ENCODE peak calls at places on chromosomes 2 and 18, in seven cellular contexts. U, E, Y, V, H, B and T are unnamed samples.

GRCh38 chr18:25672490-25672889 is 320.5 kb upstream of the ZNF521 start:
- DNase-seq in H (no peak), V (no peak), U (no peak), Y (no peak), E (no peak), B (no peak), T (no peak)

GRCh38 chr2:160566717-160567116 is 73.1 kb upstream of the RBMS1 start:
- DNase-seq in E (no peak), B (peak), Y (no peak), V (no peak), U (no peak), H (no peak), T (no peak)

GRCh38 chr2:106982350-106982749 is 96.4 kb upstream of the ST6GAL2 start:
- DNase-seq in V (no peak), B (peak), U (no peak), E (no peak), Y (no peak), H (no peak), T (no peak)

GRCh38 chr2:102753563-102754159 is 8.2 kb upstream of the TMEM182 start:
- DNase-seq in B (peak), Y (no peak), H (peak), U (no peak), E (no peak), V (no peak), T (peak)

GRCh38 chr18:60892441-60892840 is 440.8 kb upstream of the CDH20 start:
- DNase-seq in U (no peak), Y (no peak), E (no peak), V (no peak), B (peak), H (no peak), T (no peak)

GRCh38 chr2:108363900-108364225 is 13.9 kb upstream of the SULT1C4 start:
- DNase-seq in V (no peak), B (peak), U (no peak), Y (no peak), H (no peak), E (no peak), T (no peak)

GRCh38 chr18:57737661-57738060 is 65.5 kb downstream of the ATP8B1 start:
- DNase-seq in B (peak), E (peak), Y (no peak), V (peak), U (peak), H (no peak), T (peak)

GRCh38 chr18:56200381-56200831 is 438.0 kb downstream of the TXNL1 start:
- DNase-seq in B (peak), Y (no peak), E (no peak), U (no peak), H (no peak), V (no peak), T (no peak)

GRCh38 chr18:6004683-6005082 is 109.4 kb upstream of the TMEM200C start:
- DNase-seq in H (no peak), Y (no peak), U (no peak), E (no peak), B (no peak), V (no peak), T (no peak)

GRCh38 chr2:64525323-64525625 is 1.1 kb downstream of the AFTPH start:
- DNase-seq in Y (peak), B (peak), E (no peak), U (no peak), V (no peak), H (no peak), T (no peak)

GRCh38 chr2:10382313-10383061 is 65.6 kb downstream of the ODC1 start:
- DNase-seq in B (no peak), Y (peak), U (no peak), H (no peak), V (no peak), E (no peak), T (no peak)

GRCh38 chr18:23994361-23994902 is 20.1 kb upstream of the TTC39C start:
- DNase-seq in V (peak), H (peak), U (peak), Y (peak), B (peak), E (no peak), T (peak)

GRCh38 chr2:241802806-241803318 is 6.1 kb upstream of the NEU4 start:
- DNase-seq in Y (no peak), V (peak), U (peak), B (no peak), H (no peak), E (no peak), T (no peak)

GRCh38 chr2:130830538-130830937 is 6.2 kb upstream of the ARHGEF4 start:
- DNase-seq in U (no peak), Y (no peak), V (peak), E (no peak), H (no peak), B (no peak), T (no peak)

GRCh38 chr2:43424262-43425207 is 171.3 kb downstream of the THADA start:
- DNase-seq in U (no peak), E (no peak), B (no peak), V (no peak), Y (no peak), H (no peak), T (no peak)

GRCh38 chr2:215680605-215681598 is 245.0 kb upstream of the FN1 start:
- DNase-seq in E (no peak), Y (peak), U (no peak), H (no peak), B (peak), V (no peak), T (no peak)

GRCh38 chr2:86031606-86032005 is 74.1 kb downstream of the POLR1A start:
- DNase-seq in H (no peak), V (no peak), Y (no peak), E (no peak), B (no peak), U (no peak), T (no peak)

GRCh38 chr2:207256026-207256425 is 90.3 kb upstream of the KLF7 start:
- DNase-seq in B (no peak), U (no peak), H (no peak), V (no peak), E (no peak), Y (no peak), T (no peak)

GRCh38 chr2:111227716-111228141 is 107.0 kb downstream of the BCL2L11 start:
- DNase-seq in Y (no peak), V (no peak), U (no peak), H (no peak), E (no peak), B (peak), T (no peak)

GRCh38 chr2:121346886-121347285 is 61.9 kb upstream of the TFCP2L1 start:
- DNase-seq in B (no peak), V (no peak), Y (no peak), E (no peak), H (no peak), U (no peak), T (peak)

GRCh38 chr2:185316383-185316782 is 422.2 kb upstream of the FSIP2 start:
- DNase-seq in E (no peak), V (no peak), B (no peak), U (no peak), H (no peak), Y (no peak), T (no peak)

GRCh38 chr2:4518596-4518995 is 815.2 kb downstream of the DCDC2C start:
- DNase-seq in H (no peak), U (no peak), Y (no peak), E (no peak), B (no peak), V (no peak), T (no peak)

GRCh38 chr2:222952204-222952603 is 91.4 kb downstream of the ACSL3 start:
- DNase-seq in H (no peak), E (no peak), U (no peak), Y (no peak), B (no peak), V (no peak), T (no peak)

GRCh38 chr18:57561728-57562423 is 24.6 kb downstream of the FECH start:
- DNase-seq in E (no peak), U (no peak), Y (no peak), H (peak), V (no peak), B (peak), T (no peak)

GRCh38 chr18:7870855-7871254 is 303.7 kb downstream of the PTPRM start:
- DNase-seq in B (peak), E (no peak), H (no peak), Y (no peak), U (no peak), V (no peak), T (no peak)

GRCh38 chr2:46779447-46779941 is 136.1 kb downstream of the MCFD2 start:
- DNase-seq in H (no peak), V (no peak), Y (no peak), B (peak), U (no peak), E (no peak), T (peak)

GRCh38 chr2:105371156-105371555 is 27.7 kb downstream of the FHL2 start:
- DNase-seq in U (no peak), V (no peak), H (no peak), E (no peak), Y (no peak), B (no peak), T (no peak)

GRCh38 chr2:239882335-239882734 is 142.8 kb downstream of the NDUFA10 start:
- DNase-seq in E (peak), U (peak), Y (peak), B (peak), V (no peak), H (peak), T (peak)

GRCh38 chr2:143474568-143474967 is 345.3 kb downstream of the ARHGAP15 start:
- DNase-seq in V (no peak), Y (no peak), U (no peak), H (no peak), E (no peak), B (no peak), T (no peak)

GRCh38 chr18:45106331-45106774 is 425.7 kb downstream of the SETBP1 start:
- DNase-seq in Y (no peak), H (no peak), V (no peak), B (peak), U (no peak), E (no peak), T (no peak)

DNA sequence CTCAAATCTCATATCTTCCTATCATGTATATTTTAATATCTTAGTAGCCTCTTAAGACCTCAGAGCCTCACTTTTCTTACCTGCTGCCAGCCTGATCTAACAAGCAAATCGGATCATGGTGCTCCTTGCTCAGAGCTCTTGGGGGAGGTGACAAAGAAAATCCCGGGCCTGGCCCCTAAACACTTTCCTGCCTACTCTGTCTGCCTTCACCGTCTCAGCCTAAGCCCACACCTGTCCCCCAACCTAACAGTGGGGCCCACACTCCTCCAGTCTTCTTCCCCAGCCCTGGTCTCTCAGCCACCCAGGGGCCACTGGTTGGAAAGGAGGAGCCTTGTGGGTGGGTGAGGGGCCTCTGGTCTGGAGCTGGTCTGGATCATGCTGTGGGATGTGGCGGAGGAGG is 207.3 kb downstream of the HAUS1 start:
- DNase-seq in U (no peak), B (no peak), E (no peak), V (no peak), H (no peak), Y (no peak), T (no peak)
- H3K27ac ChIP-seq in U (no peak), B (no peak), E (no peak), V (no peak), H (no peak), Y (no peak), T (no peak)

GRCh38 chr2:217826505-217826904 is 176.3 kb downstream of the TNS1 start:
- DNase-seq in V (peak), H (no peak), E (no peak), Y (no peak), B (peak), U (no peak), T (peak)

GRCh38 chr2:217828336-217828735 is 174.5 kb downstream of the TNS1 start:
- DNase-seq in U (no peak), Y (no peak), V (peak), B (no peak), H (no peak), E (no peak), T (no peak)

GRCh38 chr2:217829420-217829819 is 173.4 kb downstream of the TNS1 start:
- DNase-seq in V (peak), U (no peak), Y (no peak), E (no peak), B (no peak), H (no peak), T (no peak)

GRCh38 chr2:217825469-217826235 is 177.1 kb downstream of the TNS1 start:
- DNase-seq in V (peak), Y (no peak), B (no peak), U (no peak), E (no peak), H (no peak), T (no peak)

GRCh38 chr2:217827430-217828201 is 175.2 kb downstream of the TNS1 start:
- DNase-seq in U (no peak), B (peak), E (no peak), V (peak), Y (no peak), H (no peak), T (no peak)
- H3K27ac ChIP-seq in U (peak), B (peak), E (peak), V (peak), Y (no peak), H (no peak), T (peak)

GRCh38 chr2:18559531-18559930 is 922 bp downstream of the RDH14 start:
- DNase-seq in E (no peak), H (no peak), B (no peak), V (no peak), U (no peak), Y (no peak), T (peak)

GRCh38 chr2:18559941-18560796 is at the start of gene RDH14:
- DNase-seq in Y (peak), E (peak), B (peak), V (peak), H (peak), U (peak), T (peak)

GRCh38 chr2:18558458-18558857 is 2.0 kb downstream of the RDH14 start:
- DNase-seq in B (no peak), E (no peak), Y (no peak), U (no peak), V (no peak), H (no peak), T (no peak)

GRCh38 chr2:18560797-18561085 is 288 bp upstream of the RDH14 start:
- DNase-seq in E (no peak), B (no peak), U (no peak), V (no peak), Y (no peak), H (no peak), T (no peak)

GRCh38 chr2:18557121-18557520 is 3.3 kb downstream of the RDH14 start:
- DNase-seq in V (no peak), B (no peak), E (no peak), H (no peak), Y (no peak), U (no peak), T (no peak)
- H3K27ac ChIP-seq in V (no peak), B (no peak), E (no peak), H (no peak), Y (no peak), U (no peak), T (no peak)

GRCh38 chr2:138333677-138334076 is 167.9 kb upstream of the SPOPL start:
- DNase-seq in B (no peak), V (no peak), U (no peak), E (no peak), H (no peak), Y (no peak), T (no peak)

GRCh38 chr2:138333121-138333520 is 168.4 kb upstream of the SPOPL start:
- DNase-seq in E (no peak), H (no peak), B (no peak), U (no peak), V (no peak), Y (no peak), T (no peak)

GRCh38 chr2:138327967-138328366 is 173.6 kb upstream of the SPOPL start:
- DNase-seq in Y (no peak), V (no peak), E (no peak), U (no peak), B (no peak), H (no peak), T (no peak)

GRCh38 chr2:138329591-138329990 is 172.0 kb upstream of the SPOPL start:
- DNase-seq in H (no peak), U (no peak), Y (no peak), E (no peak), V (no peak), B (no peak), T (no peak)

GRCh38 chr2:138329167-138329566 is 172.4 kb upstream of the SPOPL start:
- DNase-seq in E (no peak), V (no peak), B (no peak), H (no peak), Y (no peak), U (no peak), T (no peak)
- H3K27ac ChIP-seq in E (no peak), V (no peak), B (no peak), H (no peak), Y (no peak), U (no peak), T (no peak)